ENCODE peak calls at places on chromosomes 5 and 9, in nine cellular contexts. K is HuH-7; O is AG10803; S is osteocyte; T is activated naive CD4-positive, alpha-beta T cell treated with anti-CD3 and anti-CD28 coated beads for 36 hours; N is NCI-H1092 treated with DMSO at 0.1 percent for 48 hours; X is midbrain; Q is nephron progenitor cell; L is upper lobe of right lung. Y is an unnamed sample.

GRCh38 chr5:33230467-33231078 is 210.2 kb upstream of the TARS1 start:
- DNase-seq in O (no peak), K (no peak), L (no peak), S (no peak), T (no peak), N (no peak), Q (no peak), X (no peak), Y (no peak)

GRCh38 chr9:76018244-76018643 is 127.8 kb downstream of the PCSK5 start:
- DNase-seq in Q (no peak), T (peak; percentile 27), L (peak; percentile 61), N (no peak), S (no peak), O (no peak), X (no peak), K (no peak), Y (no peak)

GRCh38 chr5:78738693-78739300 is 90.2 kb upstream of the LHFPL2 start:
- DNase-seq in K (no peak), S (no peak), O (no peak), X (no peak), T (no peak), Q (no peak), L (no peak), N (peak; percentile 8), Y (no peak)

GRCh38 chr9:128068656-128069221 is 707 bp downstream of the SLC25A25 start:
- DNase-seq in Q (no peak), T (no peak), S (no peak), O (no peak), N (peak; percentile 36), K (no peak), X (no peak), L (peak; percentile 71), Y (no peak)

GRCh38 chr5:6107675-6108539 is 270.4 kb downstream of the MED10 start:
- DNase-seq in T (no peak), N (no peak), K (no peak), O (no peak), S (peak; percentile 64), L (no peak), Q (no peak), X (no peak), Y (no peak)

GRCh38 chr5:134462761-134463160 is 51.1 kb upstream of the CDKN2AIPNL start:
- DNase-seq in N (no peak), T (no peak), X (no peak), Q (no peak), L (no peak), K (no peak), O (no peak), S (no peak), Y (no peak)

GRCh38 chr5:141771031-141771430 is 89.0 kb upstream of the ARAP3 start:
- DNase-seq in Q (no peak), X (no peak), N (no peak), L (no peak), O (no peak), K (no peak), T (no peak), S (no peak), Y (no peak)

GRCh38 chr9:91074866-91075265 is 273.2 kb downstream of the SYK start:
- DNase-seq in O (no peak), S (no peak), T (no peak), K (no peak), X (no peak), Q (no peak), N (no peak), L (no peak), Y (no peak)

GRCh38 chr9:126292736-126293521 is 33.7 kb upstream of the MVB12B start:
- DNase-seq in K (no peak), Q (no peak), S (peak; percentile 80), X (no peak), L (no peak), O (no peak), T (no peak), N (no peak), Y (no peak)

GRCh38 chr9:133714606-133715294 is 23.4 kb downstream of the SARDH start:
- DNase-seq in S (no peak), K (peak; percentile 76), Q (no peak), O (no peak), L (peak; percentile 65), T (peak; percentile 2), N (no peak), X (no peak), Y (peak; percentile 78)

GRCh38 chr5:23318166-23318565 is 189.2 kb upstream of the PRDM9 start:
- DNase-seq in L (no peak), O (no peak), T (no peak), X (no peak), N (no peak), S (no peak), K (no peak), Q (no peak), Y (no peak)

GRCh38 chr5:120734033-120734432 is 269.9 kb downstream of the PRR16 start:
- DNase-seq in S (no peak), Q (peak; percentile 5), K (no peak), X (no peak), O (peak; percentile 63), T (no peak), L (no peak), N (no peak), Y (no peak)

GRCh38 chr5:140978987-140979386 is 12.7 kb downstream of the PCDHAC2 start:
- DNase-seq in T (no peak), X (no peak), O (no peak), K (no peak), N (no peak), L (no peak), S (no peak), Q (no peak), Y (no peak)

GRCh38 chr5:114898602-114899001 is 271.1 kb downstream of the TRIM36 start:
- DNase-seq in X (no peak), L (no peak), K (no peak), T (no peak), O (no peak), S (no peak), N (no peak), Q (no peak), Y (no peak)

GRCh38 chr5:74391410-74391809 is 249.1 kb downstream of the ENC1 start:
- DNase-seq in Q (no peak), K (no peak), L (no peak), N (no peak), O (no peak), S (no peak), T (no peak), X (no peak), Y (no peak)

GRCh38 chr5:163565931-163566608 is 60.7 kb downstream of the MAT2B start:
- DNase-seq in N (peak; percentile 3), O (peak; percentile 28), L (peak; percentile 66), Q (peak; percentile 43), K (peak; percentile 20), T (peak; percentile 73), S (no peak), X (peak; percentile 19), Y (no peak)

GRCh38 chr5:40288791-40289475 is 390.8 kb upstream of the PTGER4 start:
- DNase-seq in T (no peak), O (no peak), Q (no peak), N (no peak), X (no peak), S (no peak), L (no peak), K (peak; percentile 2), Y (no peak)

GRCh38 chr5:138033275-138033808 is 463 bp upstream of the FAM13B start:
- DNase-seq in L (no peak), S (no peak), N (peak; percentile 69), O (no peak), T (peak; percentile 60), K (no peak), X (peak; percentile 30), Q (no peak), Y (no peak)

GRCh38 chr5:140293091-140293996 is 9.6 kb downstream of the PFDN1 start:
- DNase-seq in L (no peak), Q (no peak), N (no peak), X (no peak), K (no peak), T (no peak), O (no peak), S (no peak), Y (no peak)

GRCh38 chr9:98071737-98072136 is 15.2 kb downstream of the NANS start:
- DNase-seq in X (no peak), O (no peak), T (no peak), K (no peak), S (no peak), Q (no peak), L (no peak), N (no peak), Y (no peak)